ENCODE peak calls at places on chromosomes 4 and X, in five cellular contexts. E, M, B, Z and R are unnamed samples.

GRCh38 chr4:52376107-52376704 is 282.9 kb downstream of the USP46 start:
- DNase-seq in E (peak), M (no peak), B (peak), Z (peak), R (peak)

GRCh38 chrX:45070116-45071007 is 130.3 kb downstream of the DIPK2B start:
- DNase-seq in E (peak), M (no peak), B (peak), Z (no peak), R (peak)

GRCh38 chr4:159006202-159006601 is 96.7 kb upstream of the RAPGEF2 start:
- DNase-seq in E (no peak), M (no peak), B (peak), Z (no peak), R (peak)

GRCh38 chr4:3399277-3400194 is 42.2 kb upstream of the HGFAC start:
- DNase-seq in E (peak), M (no peak), B (peak), Z (no peak), R (peak)

GRCh38 chr4:119638359-119638758 is 9.8 kb upstream of the PDE5A start:
- DNase-seq in E (no peak), M (no peak), B (no peak), Z (no peak), R (no peak)

GRCh38 chr4:136687118-136687517 is 845.2 kb downstream of the PCDH18 start:
- DNase-seq in E (no peak), M (no peak), B (peak), Z (no peak), R (peak)

GRCh38 chr4:52655505-52655904 is 3.6 kb downstream of the USP46 start:
- DNase-seq in E (no peak), M (no peak), B (no peak), Z (no peak), R (peak)

GRCh38 chr4:113511944-113512343 is 249.6 kb downstream of the CAMK2D start:
- DNase-seq in E (no peak), M (no peak), B (no peak), Z (no peak), R (no peak)